ENCODE peak calls at places on chromosomes 5 and 9, in four cellular contexts. B is HCT116, W is K562, J is H1. X is an unnamed sample.

GRCh38 chr5:174064171-174064570 is 18.7 kb downstream of the NSG2 start:
- DNase-seq in W (no peak), J (no peak), B (no peak), X (no peak)

GRCh38 chr9:17294822-17295624 is 160.2 kb downstream of the CNTLN start:
- DNase-seq in W (no peak), B (no peak), J (no peak), X (peak; percentile 52)

GRCh38 chr5:24142346-24142745 is 502.4 kb downstream of the CDH10 start:
- DNase-seq in J (no peak), B (no peak), W (no peak), X (no peak)

GRCh38 chr9:93813221-93813620 is 141.9 kb downstream of the BARX1 start:
- DNase-seq in B (no peak), J (no peak), W (no peak), X (no peak)

GRCh38 chr9:92767078-92768054 is 2.7 kb upstream of the BICD2 start:
- DNase-seq in J (no peak), B (no peak), W (no peak), X (no peak)

GRCh38 chr9:136345281-136346156 is 18.0 kb downstream of the DNLZ start:
- DNase-seq in B (no peak), W (peak; percentile 79), J (no peak), X (no peak)

GRCh38 chr5:16889203-16889971 is 46.7 kb downstream of the MYO10 start:
- DNase-seq in J (no peak), B (no peak), W (no peak), X (no peak)

GRCh38 chr9:36637491-36638270 is 65.0 kb downstream of the MELK start:
- DNase-seq in B (no peak), J (no peak), W (no peak), X (no peak)

GRCh38 chr5:81183811-81184748 is 49.0 kb upstream of the CKMT2 start:
- DNase-seq in W (no peak), B (no peak), J (no peak), X (no peak)

GRCh38 chr9:13083973-13084528 is 195.4 kb downstream of the MPDZ start:
- DNase-seq in B (no peak), J (no peak), W (no peak), X (no peak)

GRCh38 chr5:1540166-1540565 is 16.4 kb upstream of the LPCAT1 start:
- DNase-seq in J (no peak), B (no peak), W (no peak), X (no peak)

GRCh38 chr5:118984602-118985001 is 3.7 kb downstream of the DTWD2 start:
- DNase-seq in B (no peak), W (no peak), J (no peak), X (no peak)

GRCh38 chr9:76773051-76773450 is 8.8 kb downstream of the PCA3 start:
- DNase-seq in W (no peak), J (no peak), B (no peak), X (no peak)

GRCh38 chr9:89797255-89797654 is 192.4 kb downstream of the GADD45G start:
- DNase-seq in J (no peak), B (no peak), W (no peak), X (no peak)

GRCh38 chr5:38673671-38674071 is 117.2 kb upstream of the LIFR start:
- DNase-seq in J (no peak), B (peak; percentile 6), W (no peak), X (no peak)

GRCh38 chr5:132134384-132134783 is 60.8 kb downstream of the CSF2 start:
- DNase-seq in J (no peak), B (peak; percentile 8), W (no peak), X (no peak)

GRCh38 chr5:82847564-82847963 is 229.6 kb downstream of the TMEM167A start:
- DNase-seq in W (no peak), J (no peak), B (no peak), X (no peak)

GRCh38 chr9:117135481-117135880 is 279.4 kb downstream of the ASTN2 start:
- DNase-seq in W (no peak), J (no peak), B (no peak), X (no peak)

GRCh38 chr9:1875251-1875851 is 139.8 kb upstream of the SMARCA2 start:
- DNase-seq in B (no peak), J (no peak), W (no peak), X (peak; percentile 51)

GRCh38 chr9:135169709-135170226 is 82.3 kb downstream of the OLFM1 start:
- DNase-seq in J (no peak), W (no peak), B (no peak), X (no peak)

GRCh38 chr9:77022783-77023440 is 3.5 kb downstream of the FOXB2 start:
- DNase-seq in J (no peak), W (no peak), B (no peak), X (no peak)

GRCh38 chr5:139061274-139061673 is 136.9 kb downstream of the SIL1 start:
- DNase-seq in W (no peak), B (no peak), J (no peak), X (no peak)

GRCh38 chr9:88672874-88673695 is 138.1 kb downstream of the NXNL2 start:
- DNase-seq in J (no peak), W (no peak), B (no peak), X (no peak)

GRCh38 chr5:74766348-74766886 is 500 bp downstream of the GFM2 start:
- DNase-seq in W (peak; percentile 62), J (no peak), B (peak; percentile 41), X (no peak)

GRCh38 chr9:34377402-34377741 is 674 bp upstream of the MYORG start:
- DNase-seq in W (peak; percentile 19), B (no peak), J (no peak), X (no peak)

GRCh38 chr9:110622368-110622767 is 42.8 kb upstream of the SVEP1 start:
- DNase-seq in W (no peak), J (no peak), B (no peak), X (no peak)

GRCh38 chr9:133351908-133352634 is 4.1 kb downstream of the RPL7A start:
- DNase-seq in B (no peak), W (peak; percentile 79), J (peak; percentile 65), X (no peak)

GRCh38 chr5:123997354-123998215 is 485.6 kb downstream of the CSNK1G3 start:
- DNase-seq in B (no peak), J (no peak), W (no peak), X (no peak)

GRCh38 chr9:127193483-127193882 is 71.0 kb upstream of the ANGPTL2 start:
- DNase-seq in W (no peak), J (no peak), B (no peak), X (no peak)

GRCh38 chr5:172902497-172903472 is 56.4 kb upstream of the RPL26L1 start:
- DNase-seq in J (no peak), B (peak; percentile 8), W (peak; percentile 76), X (no peak)

GRCh38 chr9:121266906-121267650 is 884 bp upstream of the GSN start:
- DNase-seq in W (no peak), J (no peak), B (no peak), X (no peak)
- TF ChIP-seq EGR1 in W (no peak), J (no peak), B (no peak), X (no peak)

GRCh38 chr5:68456756-68457217 is 241.2 kb downstream of the PIK3R1 start:
- DNase-seq in B (no peak), W (peak; percentile 62), J (no peak), X (no peak)
- TF ChIP-seq EGR1 in B (no peak), W (no peak), J (no peak), X (no peak)

DNA sequence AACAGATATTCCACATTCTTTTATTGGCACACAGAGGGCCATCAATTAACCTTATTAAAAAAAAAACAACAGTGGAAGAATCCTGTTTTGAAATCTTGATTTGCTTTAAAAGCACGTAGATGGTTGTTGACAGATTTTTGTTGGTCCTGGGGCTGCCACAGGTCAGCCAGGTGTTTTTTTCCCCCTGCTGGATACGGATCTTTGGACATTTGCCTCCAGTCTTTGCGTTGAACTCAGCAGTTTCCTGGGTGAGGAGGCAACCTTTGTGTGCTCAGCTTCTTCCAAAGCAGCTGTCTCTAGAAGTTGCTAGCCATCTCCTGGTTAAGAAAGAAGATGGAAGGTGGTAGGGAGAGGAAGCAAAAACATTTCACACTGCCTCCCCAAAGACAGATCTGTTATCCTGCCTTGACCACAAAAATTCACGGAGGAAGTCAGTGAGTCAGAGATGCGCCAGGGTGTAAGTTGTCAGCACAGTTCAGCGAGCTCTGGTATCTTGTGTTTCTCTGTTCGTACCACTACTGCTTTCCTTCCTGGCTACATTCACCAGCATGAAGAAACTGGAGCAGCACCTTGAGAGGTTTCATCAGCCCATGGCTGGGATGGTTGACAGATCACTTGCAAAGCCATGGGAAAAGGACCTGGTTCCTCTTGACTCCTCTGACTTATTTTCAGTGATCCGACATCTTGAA is 207.3 kb downstream of the ARHGAP26 start:
- DNase-seq in W (peak; percentile 16), J (no peak), B (no peak), X (peak; percentile 58)
- TF ChIP-seq EGR1 in W (no peak), J (no peak), B (no peak), X (no peak)

GRCh38 chr5:72854419-72854818 is 38.0 kb downstream of the TNPO1 start:
- DNase-seq in W (no peak), J (no peak), B (no peak), X (no peak)
- TF ChIP-seq EGR1 in W (no peak), J (no peak), B (no peak), X (no peak)

GRCh38 chr5:513216-514100 is 10.8 kb downstream of the SLC9A3 start:
- DNase-seq in W (no peak), B (no peak), J (no peak), X (no peak)
- TF ChIP-seq EGR1 in W (no peak), B (no peak), J (no peak), X (no peak)

DNA sequence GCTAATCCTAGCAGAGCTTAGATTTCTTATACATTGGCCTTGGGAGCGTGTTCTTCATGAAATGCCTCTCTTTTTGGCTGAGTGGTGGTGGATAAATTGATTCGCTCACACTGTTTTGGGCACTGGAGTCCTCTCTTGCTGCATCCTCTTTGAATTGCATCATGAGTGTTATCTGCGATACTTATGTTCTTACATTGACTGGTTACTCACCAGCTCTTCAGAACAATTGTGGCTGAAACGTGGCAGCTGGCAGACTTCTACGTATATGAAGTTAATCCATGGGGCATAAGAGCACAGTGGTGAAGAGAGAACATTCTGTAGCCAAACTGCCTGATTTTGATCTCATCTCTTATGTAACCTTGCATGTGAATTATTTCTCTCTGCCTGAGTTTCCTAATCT is 295.0 kb downstream of the ARHGAP26 start:
- DNase-seq in J (no peak), B (no peak), W (no peak), X (no peak)
- TF ChIP-seq EGR1 in J (no peak), B (no peak), W (no peak), X (no peak)

X was measured in GM12878.